ENCODE peak calls at places on chromosomes 16 and 17, in ten cellular contexts. T, R, U, N, I, Q, M, X, J and V are unnamed samples.

GRCh38 chr17:61422116-61422799 is 22.6 kb downstream of the TBX2 start:
- DNase-seq in J (no peak), R (no peak), I (no peak), X (peak), M (no peak), N (no peak), Q (no peak), T (no peak), U (no peak), V (no peak)

GRCh38 chr17:2400877-2401425 is at the start of gene MNT:
- DNase-seq in I (peak), Q (peak), U (peak), R (peak), T (peak), N (peak), J (peak), M (peak), X (peak), V (peak)

GRCh38 chr17:15261063-15261817 is 3.9 kb downstream of the PMP22 start:
- DNase-seq in I (no peak), Q (peak), R (no peak), J (peak), M (peak), U (no peak), N (no peak), T (peak), X (no peak), V (peak)

GRCh38 chr17:74429604-74430384 is 2.1 kb upstream of the GPRC5C start:
- DNase-seq in U (peak), R (peak), I (no peak), T (no peak), J (peak), X (no peak), N (no peak), M (no peak), Q (no peak), V (no peak)

GRCh38 chr16:12113581-12114375 is 137.2 kb downstream of the SNX29 start:
- DNase-seq in M (no peak), R (no peak), T (peak), X (peak), J (no peak), U (no peak), I (no peak), Q (peak), N (no peak), V (no peak)

GRCh38 chr16:4346205-4346781 is 4.8 kb downstream of the PAM16 start:
- DNase-seq in T (no peak), X (no peak), R (no peak), N (no peak), M (no peak), U (peak), J (no peak), Q (no peak), I (no peak), V (no peak)

GRCh38 chr17:39118674-39119419 is 32.6 kb downstream of the PLXDC1 start:
- DNase-seq in U (no peak), R (peak), I (no peak), J (no peak), Q (no peak), X (no peak), T (no peak), N (no peak), M (no peak), V (no peak)

GRCh38 chr17:78774956-78775571 is 7.0 kb downstream of the CYTH1 start:
- DNase-seq in J (no peak), R (no peak), T (no peak), X (no peak), M (no peak), Q (no peak), I (no peak), N (no peak), U (no peak), V (no peak)

GRCh38 chr17:71438631-71439146 is 682.1 kb upstream of the SOX9 start:
- DNase-seq in N (no peak), M (peak), I (peak), T (peak), Q (peak), R (no peak), J (no peak), U (no peak), X (no peak), V (peak)

GRCh38 chr16:13902677-13903076 is 17.3 kb upstream of the ERCC4 start:
- DNase-seq in Q (no peak), T (peak), I (no peak), J (no peak), R (no peak), M (no peak), N (no peak), U (no peak), X (no peak), V (no peak)

GRCh38 chr17:6435968-6436367 is 1.0 kb upstream of the AIPL1 start:
- DNase-seq in I (no peak), X (peak), T (peak), U (peak), J (peak), Q (peak), R (peak), N (peak), M (peak), V (peak)

GRCh38 chr16:30802971-30803370 is 16.0 kb upstream of the ZNF629 start:
- DNase-seq in X (no peak), R (no peak), N (no peak), J (no peak), T (no peak), Q (no peak), I (no peak), M (no peak), U (no peak), V (no peak)

GRCh38 chr17:72126575-72127486 is 6.0 kb downstream of the SOX9 start:
- DNase-seq in I (no peak), X (no peak), J (peak), T (peak), R (no peak), M (peak), U (peak), Q (peak), N (no peak), V (no peak)

GRCh38 chr17:61809816-61810392 is 53.4 kb downstream of the BRIP1 start:
- DNase-seq in N (no peak), T (peak), M (peak), Q (peak), U (no peak), I (peak), J (no peak), X (peak), R (peak), V (peak)

GRCh38 chr16:51872536-51872935 is 674.4 kb downstream of the TOX3 start:
- DNase-seq in I (no peak), R (no peak), U (no peak), X (no peak), J (no peak), N (no peak), T (no peak), M (no peak), Q (no peak), V (no peak)

GRCh38 chr16:3578610-3579551 is 1.7 kb upstream of the NLRC3 start:
- DNase-seq in M (peak), T (no peak), U (no peak), R (peak), N (no peak), I (no peak), Q (peak), X (no peak), J (peak), V (no peak)

GRCh38 chr17:48356866-48357265 is 73.1 kb downstream of the SKAP1 start:
- DNase-seq in X (no peak), U (no peak), R (no peak), Q (no peak), N (no peak), J (no peak), M (no peak), I (no peak), T (no peak), V (no peak)

GRCh38 chr16:56475226-56475625 is 23.9 kb downstream of the OGFOD1 start:
- DNase-seq in N (no peak), R (no peak), M (no peak), I (no peak), J (no peak), U (no peak), Q (no peak), T (no peak), X (peak), V (no peak)

GRCh38 chr17:8122923-8123694 is 797 bp downstream of the HES7 start:
- DNase-seq in U (no peak), Q (peak), R (peak), I (no peak), X (peak), M (no peak), N (no peak), T (peak), J (no peak), V (no peak)

GRCh38 chr16:85210423-85211169 is 98.3 kb upstream of the CIBAR2 start:
- DNase-seq in M (no peak), U (no peak), N (no peak), J (no peak), I (no peak), Q (peak), X (no peak), R (no peak), T (peak), V (no peak)

GRCh38 chr17:38667099-38667786 is 7.5 kb downstream of the EPOP start:
- DNase-seq in U (peak), R (peak), T (peak), M (peak), Q (peak), N (peak), J (peak), X (peak), I (peak), V (peak)

GRCh38 chr17:6021011-6021400 is 49.2 kb upstream of the WSCD1 start:
- DNase-seq in U (no peak), I (no peak), T (no peak), N (no peak), Q (no peak), M (no peak), J (no peak), R (no peak), X (no peak), V (no peak)

GRCh38 chr17:81941484-81942166 is 4.5 kb upstream of the PYCR1 start:
- DNase-seq in J (no peak), R (no peak), X (no peak), U (no peak), I (no peak), Q (no peak), T (no peak), N (no peak), M (no peak), V (no peak)

GRCh38 chr16:24070851-24071250 is 185.3 kb upstream of the CACNG3 start:
- DNase-seq in R (peak), J (no peak), N (no peak), Q (peak), U (peak), T (peak), X (peak), M (peak), I (no peak), V (peak)

GRCh38 chr16:17397499-17397891 is 73.3 kb downstream of the XYLT1 start:
- DNase-seq in R (no peak), M (no peak), I (no peak), J (peak), U (no peak), Q (peak), T (peak), N (no peak), X (peak), V (no peak)

GRCh38 chr17:83124871-83125514 is 45.6 kb downstream of the METRNL start:
- DNase-seq in T (no peak), R (no peak), N (no peak), J (no peak), U (no peak), Q (no peak), X (no peak), I (no peak), M (no peak), V (no peak)

GRCh38 chr16:84532855-84533486 is 28.5 kb upstream of the MEAK7 start:
- DNase-seq in I (no peak), M (no peak), R (peak), J (no peak), N (no peak), T (peak), Q (peak), X (no peak), U (no peak), V (no peak)

GRCh38 chr17:57916925-57917858 is 38.0 kb downstream of the CUEDC1 start:
- DNase-seq in U (peak), R (no peak), X (peak), Q (peak), N (peak), J (no peak), T (no peak), M (no peak), I (no peak), V (no peak)

GRCh38 chr17:63445571-63446217 is 412 bp downstream of the CYB561 start:
- DNase-seq in T (no peak), N (no peak), R (no peak), U (peak), Q (peak), M (no peak), X (peak), I (no peak), J (peak), V (peak)

GRCh38 chr17:57545836-57546305 is 199.2 kb downstream of the CCDC182 start:
- DNase-seq in U (no peak), M (no peak), I (no peak), R (no peak), J (no peak), Q (no peak), N (no peak), X (peak), T (no peak), V (no peak)

GRCh38 chr16:79597775-79598174 is 2.8 kb downstream of the MAF start:
- DNase-seq in X (no peak), N (no peak), Q (no peak), T (no peak), I (no peak), M (no peak), R (no peak), U (no peak), J (no peak), V (no peak)

GRCh38 chr17:3983945-3984484 is 19.8 kb upstream of the ATP2A3 start:
- DNase-seq in N (no peak), X (no peak), T (peak), R (peak), J (no peak), Q (peak), I (no peak), M (peak), U (no peak), V (no peak)